ENCODE peak calls at places on chromosome 9, in seven cellular contexts. One of them, this sample, is unnamed.
A peak's percentile ranks its signal among the peaks of the same experiment; 100 is the strongest.

GRCh38 chr9:109538346-109538745 is 40.2 kb upstream of the PTPN3 start:
- DNase-seq in retina: no peak
- DNase-seq in activated naive CD4-positive, alpha-beta T cell treated with Interleukin-2 at 50 U/mL for 16 hours: no peak
- DNase-seq in PC-9: peak; percentile 97
- DNase-seq in cerebellar cortex: no peak
- DNase-seq in upper lobe of left lung: no peak
- DNase-seq in Panc1: no peak
- DNase-seq in this sample: no peak

GRCh38 chr9:18489861-18490260 is 15.9 kb downstream of the ADAMTSL1 start:
- DNase-seq in retina: no peak
- DNase-seq in activated naive CD4-positive, alpha-beta T cell treated with Interleukin-2 at 50 U/mL for 16 hours: no peak
- DNase-seq in PC-9: no peak
- DNase-seq in cerebellar cortex: no peak
- DNase-seq in upper lobe of left lung: no peak
- DNase-seq in Panc1: no peak
- DNase-seq in this sample: no peak

GRCh38 chr9:37999501-38000189 is 69.4 kb downstream of the SHB start:
- DNase-seq in retina: peak; percentile 46
- DNase-seq in activated naive CD4-positive, alpha-beta T cell treated with Interleukin-2 at 50 U/mL for 16 hours: no peak
- DNase-seq in PC-9: peak; percentile 44
- DNase-seq in cerebellar cortex: peak; percentile 17
- DNase-seq in upper lobe of left lung: no peak
- DNase-seq in Panc1: no peak
- DNase-seq in this sample: no peak

GRCh38 chr9:17024129-17024528 is 110.7 kb upstream of the CNTLN start:
- DNase-seq in retina: no peak
- DNase-seq in activated naive CD4-positive, alpha-beta T cell treated with Interleukin-2 at 50 U/mL for 16 hours: no peak
- DNase-seq in PC-9: no peak
- DNase-seq in cerebellar cortex: no peak
- DNase-seq in upper lobe of left lung: no peak
- DNase-seq in Panc1: no peak
- DNase-seq in this sample: no peak

GRCh38 chr9:134834217-134834956 is 46.2 kb upstream of the FCN2 start:
- DNase-seq in retina: no peak
- DNase-seq in activated naive CD4-positive, alpha-beta T cell treated with Interleukin-2 at 50 U/mL for 16 hours: no peak
- DNase-seq in PC-9: no peak
- DNase-seq in cerebellar cortex: no peak
- DNase-seq in upper lobe of left lung: peak; percentile 34
- DNase-seq in Panc1: no peak
- DNase-seq in this sample: no peak

GRCh38 chr9:88773627-88774244 is 217.5 kb upstream of the S1PR3 start:
- DNase-seq in retina: no peak
- DNase-seq in activated naive CD4-positive, alpha-beta T cell treated with Interleukin-2 at 50 U/mL for 16 hours: no peak
- DNase-seq in PC-9: no peak
- DNase-seq in cerebellar cortex: no peak
- DNase-seq in upper lobe of left lung: no peak
- DNase-seq in Panc1: no peak
- DNase-seq in this sample: peak; percentile 57

GRCh38 chr9:89543621-89544279 is 45.8 kb upstream of the SEMA4D start:
- DNase-seq in retina: no peak
- DNase-seq in activated naive CD4-positive, alpha-beta T cell treated with Interleukin-2 at 50 U/mL for 16 hours: no peak
- DNase-seq in PC-9: no peak
- DNase-seq in cerebellar cortex: no peak
- DNase-seq in upper lobe of left lung: no peak
- DNase-seq in Panc1: no peak
- DNase-seq in this sample: no peak

GRCh38 chr9:134219721-134220060 is 55.3 kb upstream of the RNU6ATAC start:
- DNase-seq in retina: no peak
- DNase-seq in activated naive CD4-positive, alpha-beta T cell treated with Interleukin-2 at 50 U/mL for 16 hours: no peak
- DNase-seq in PC-9: no peak
- DNase-seq in cerebellar cortex: no peak
- DNase-seq in upper lobe of left lung: no peak
- DNase-seq in Panc1: no peak
- DNase-seq in this sample: no peak

GRCh38 chr9:131635285-131635684 is 90.0 kb downstream of the PRRT1B start:
- DNase-seq in retina: no peak
- DNase-seq in activated naive CD4-positive, alpha-beta T cell treated with Interleukin-2 at 50 U/mL for 16 hours: peak; percentile 83
- DNase-seq in PC-9: peak; percentile 94
- DNase-seq in cerebellar cortex: no peak
- DNase-seq in upper lobe of left lung: no peak
- DNase-seq in Panc1: peak; percentile 74
- DNase-seq in this sample: peak; percentile 93

GRCh38 chr9:6355728-6356127 is 27.6 kb downstream of the TPD52L3 start:
- DNase-seq in retina: no peak
- DNase-seq in activated naive CD4-positive, alpha-beta T cell treated with Interleukin-2 at 50 U/mL for 16 hours: no peak
- DNase-seq in PC-9: peak; percentile 47
- DNase-seq in cerebellar cortex: no peak
- DNase-seq in upper lobe of left lung: no peak
- DNase-seq in Panc1: no peak
- DNase-seq in this sample: peak; percentile 72

GRCh38 chr9:131503626-131504465 is 1.1 kb downstream of the POMT1 start:
- DNase-seq in retina: peak; percentile 38
- DNase-seq in activated naive CD4-positive, alpha-beta T cell treated with Interleukin-2 at 50 U/mL for 16 hours: peak; percentile 81
- DNase-seq in PC-9: peak; percentile 40
- DNase-seq in cerebellar cortex: peak; percentile 50
- DNase-seq in upper lobe of left lung: no peak
- DNase-seq in Panc1: no peak
- DNase-seq in this sample: peak; percentile 52

GRCh38 chr9:89374176-89374575 is 55.9 kb downstream of the SECISBP2 start:
- DNase-seq in retina: no peak
- DNase-seq in activated naive CD4-positive, alpha-beta T cell treated with Interleukin-2 at 50 U/mL for 16 hours: no peak
- DNase-seq in PC-9: no peak
- DNase-seq in cerebellar cortex: no peak
- DNase-seq in upper lobe of left lung: no peak
- DNase-seq in Panc1: no peak
- DNase-seq in this sample: no peak

GRCh38 chr9:97673922-97674321 is 23.2 kb downstream of the XPA start:
- DNase-seq in retina: no peak
- DNase-seq in activated naive CD4-positive, alpha-beta T cell treated with Interleukin-2 at 50 U/mL for 16 hours: no peak
- DNase-seq in PC-9: no peak
- DNase-seq in cerebellar cortex: no peak
- DNase-seq in upper lobe of left lung: no peak
- DNase-seq in Panc1: no peak
- DNase-seq in this sample: no peak

GRCh38 chr9:34989946-34990635 is 546 bp downstream of the DNAJB5 start:
- DNase-seq in retina: peak; percentile 71
- DNase-seq in activated naive CD4-positive, alpha-beta T cell treated with Interleukin-2 at 50 U/mL for 16 hours: peak; percentile 49
- DNase-seq in PC-9: no peak
- DNase-seq in cerebellar cortex: peak; percentile 51
- DNase-seq in upper lobe of left lung: peak; percentile 80
- DNase-seq in Panc1: no peak
- DNase-seq in this sample: peak; percentile 81

This sample was measured in adipocyte.